ENCODE peak calls at places on chromosomes 16 and 17, in seven cellular contexts. One of them, this sample, is unnamed.

GRCh38 chr17:9937164-9937835 is 32.2 kb upstream of the RCVRN start:
- DNase-seq in neural progenitor cell: no peak
- DNase-seq in tibial nerve: peak
- DNase-seq in mammary epithelial cell: no peak
- DNase-seq in AG10803: peak
- DNase-seq in BJ: no peak
- DNase-seq in stomach: no peak
- DNase-seq in this sample: peak

GRCh38 chr17:39406951-39407350 is 5.5 kb upstream of the FBXL20 start:
- DNase-seq in neural progenitor cell: no peak
- DNase-seq in tibial nerve: no peak
- DNase-seq in mammary epithelial cell: no peak
- DNase-seq in AG10803: no peak
- DNase-seq in BJ: no peak
- DNase-seq in stomach: no peak
- DNase-seq in this sample: no peak

GRCh38 chr17:78302478-78302877 is 57.4 kb downstream of the SOCS3 start:
- DNase-seq in neural progenitor cell: no peak
- DNase-seq in tibial nerve: no peak
- DNase-seq in mammary epithelial cell: no peak
- DNase-seq in AG10803: no peak
- DNase-seq in BJ: no peak
- DNase-seq in stomach: no peak
- DNase-seq in this sample: no peak

GRCh38 chr16:87855852-87856715 is 13.2 kb downstream of the SLC7A5 start:
- DNase-seq in neural progenitor cell: no peak
- DNase-seq in tibial nerve: no peak
- DNase-seq in mammary epithelial cell: no peak
- DNase-seq in AG10803: no peak
- DNase-seq in BJ: no peak
- DNase-seq in stomach: peak
- DNase-seq in this sample: peak

GRCh38 chr16:25433388-25433787 is 175.7 kb upstream of the ZKSCAN2 start:
- DNase-seq in neural progenitor cell: no peak
- DNase-seq in tibial nerve: no peak
- DNase-seq in mammary epithelial cell: no peak
- DNase-seq in AG10803: no peak
- DNase-seq in BJ: no peak
- DNase-seq in stomach: no peak
- DNase-seq in this sample: no peak

GRCh38 chr17:19292377-19292711 is 55.2 kb downstream of the EPN2 start:
- DNase-seq in neural progenitor cell: no peak
- DNase-seq in tibial nerve: no peak
- DNase-seq in mammary epithelial cell: no peak
- DNase-seq in AG10803: no peak
- DNase-seq in BJ: no peak
- DNase-seq in stomach: no peak
- DNase-seq in this sample: no peak

GRCh38 chr16:65739518-65739917 is 617.7 kb upstream of the CDH11 start:
- DNase-seq in neural progenitor cell: no peak
- DNase-seq in tibial nerve: no peak
- DNase-seq in mammary epithelial cell: no peak
- DNase-seq in AG10803: no peak
- DNase-seq in BJ: no peak
- DNase-seq in stomach: no peak
- DNase-seq in this sample: no peak

GRCh38 chr17:9363440-9364350 is 211.9 kb downstream of the STX8 start:
- DNase-seq in neural progenitor cell: no peak
- DNase-seq in tibial nerve: no peak
- DNase-seq in mammary epithelial cell: peak
- DNase-seq in AG10803: no peak
- DNase-seq in BJ: no peak
- DNase-seq in stomach: no peak
- DNase-seq in this sample: peak

GRCh38 chr17:35743911-35744328 is 9.1 kb downstream of the GAS2L2 start:
- DNase-seq in neural progenitor cell: peak
- DNase-seq in tibial nerve: no peak
- DNase-seq in mammary epithelial cell: peak
- DNase-seq in AG10803: peak
- DNase-seq in BJ: no peak
- DNase-seq in stomach: no peak
- DNase-seq in this sample: peak

GRCh38 chr17:39143552-39144093 is 7.8 kb downstream of the PLXDC1 start:
- DNase-seq in neural progenitor cell: no peak
- DNase-seq in tibial nerve: peak
- DNase-seq in mammary epithelial cell: no peak
- DNase-seq in AG10803: peak
- DNase-seq in BJ: no peak
- DNase-seq in stomach: no peak
- DNase-seq in this sample: no peak

GRCh38 chr17:6523330-6523729 is 33.0 kb downstream of the PITPNM3 start:
- DNase-seq in neural progenitor cell: no peak
- DNase-seq in tibial nerve: no peak
- DNase-seq in mammary epithelial cell: peak
- DNase-seq in AG10803: no peak
- DNase-seq in BJ: no peak
- DNase-seq in stomach: no peak
- DNase-seq in this sample: no peak

GRCh38 chr17:74347646-74348045 is 14.0 kb downstream of the BTBD17 start:
- DNase-seq in neural progenitor cell: no peak
- DNase-seq in tibial nerve: no peak
- DNase-seq in mammary epithelial cell: no peak
- DNase-seq in AG10803: no peak
- DNase-seq in BJ: no peak
- DNase-seq in stomach: no peak
- DNase-seq in this sample: no peak

DNA sequence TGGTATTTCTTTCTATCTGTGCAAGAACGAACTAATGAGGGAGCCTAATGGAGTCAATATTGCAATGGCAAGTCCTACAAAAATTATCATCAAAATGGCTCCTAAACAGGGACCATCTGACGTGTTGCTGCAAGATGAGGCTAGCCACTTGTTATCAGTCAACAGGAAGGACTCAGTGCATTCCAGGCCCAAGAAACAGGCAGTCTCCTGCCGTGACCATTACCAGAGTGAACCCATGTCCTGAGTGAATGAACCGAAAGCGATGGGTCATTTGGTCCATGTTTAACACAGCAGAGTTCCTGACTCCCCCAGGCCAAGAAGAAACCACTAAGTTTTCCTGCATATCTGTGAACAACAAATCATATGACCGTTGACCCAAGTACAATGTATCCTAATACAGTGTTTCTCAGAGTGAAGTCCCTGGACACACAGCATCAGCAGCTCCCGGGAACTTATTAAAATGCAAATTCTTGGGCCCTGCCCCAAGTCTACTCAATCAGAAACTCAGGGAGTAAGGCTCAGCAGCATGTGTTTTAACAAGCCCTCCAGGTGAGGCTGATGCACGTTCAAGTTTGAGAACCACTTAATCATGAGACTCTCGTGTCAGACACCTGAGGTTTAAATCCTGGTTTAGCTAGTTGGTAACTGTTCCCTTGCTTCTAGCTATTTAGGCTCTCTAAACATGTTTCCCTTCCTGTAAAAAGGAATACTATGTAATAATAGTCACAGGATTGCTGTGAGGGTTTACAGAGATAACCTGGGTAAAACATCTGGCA is 429.4 kb upstream of the MAF start:
- DNase-seq in neural progenitor cell: no peak
- DNase-seq in tibial nerve: no peak
- DNase-seq in mammary epithelial cell: peak
- DNase-seq in AG10803: no peak
- DNase-seq in BJ: no peak
- DNase-seq in stomach: no peak
- DNase-seq in this sample: no peak
- TF ChIP-seq CTCF in neural progenitor cell: no peak
- TF ChIP-seq CTCF in tibial nerve: no peak
- TF ChIP-seq CTCF in mammary epithelial cell: no peak
- TF ChIP-seq CTCF in AG10803: no peak
- TF ChIP-seq CTCF in BJ: no peak
- TF ChIP-seq CTCF in stomach: no peak
- TF ChIP-seq CTCF in this sample: no peak

DNA sequence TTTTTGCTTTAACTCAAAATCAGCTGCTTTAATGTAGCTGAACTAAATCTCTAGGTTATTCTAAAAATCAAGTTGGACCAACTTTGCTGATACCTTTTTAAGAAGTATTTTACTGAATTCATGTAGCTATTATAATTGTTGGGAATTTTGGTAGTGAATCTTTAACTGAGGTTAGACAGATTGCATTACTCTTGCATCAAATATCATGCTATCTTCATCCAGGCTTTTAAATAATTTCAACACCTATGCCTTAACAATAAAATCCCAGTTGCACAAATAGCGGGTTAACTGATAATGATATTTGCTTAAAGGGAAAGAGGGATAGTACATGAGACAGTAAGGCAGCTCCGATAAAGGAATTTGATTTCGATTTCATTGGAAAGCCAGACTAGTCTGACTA is 241.3 kb upstream of the TBX2 start:
- DNase-seq in neural progenitor cell: no peak
- DNase-seq in tibial nerve: no peak
- DNase-seq in mammary epithelial cell: no peak
- DNase-seq in AG10803: no peak
- DNase-seq in BJ: no peak
- DNase-seq in stomach: no peak
- DNase-seq in this sample: no peak
- H3K4me3 ChIP-seq in neural progenitor cell: no peak
- H3K4me3 ChIP-seq in tibial nerve: no peak
- H3K4me3 ChIP-seq in mammary epithelial cell: no peak
- H3K4me3 ChIP-seq in AG10803: no peak
- H3K4me3 ChIP-seq in BJ: no peak
- H3K4me3 ChIP-seq in stomach: no peak
- H3K4me3 ChIP-seq in this sample: no peak

GRCh38 chr16:718922-719321 is 2.0 kb upstream of the ANTKMT start:
- DNase-seq in neural progenitor cell: no peak
- DNase-seq in tibial nerve: no peak
- DNase-seq in mammary epithelial cell: no peak
- DNase-seq in AG10803: no peak
- DNase-seq in BJ: no peak
- DNase-seq in stomach: no peak
- DNase-seq in this sample: no peak

GRCh38 chr16:718389-718788 is 2.6 kb upstream of the ANTKMT start:
- DNase-seq in neural progenitor cell: no peak
- DNase-seq in tibial nerve: no peak
- DNase-seq in mammary epithelial cell: no peak
- DNase-seq in AG10803: no peak
- DNase-seq in BJ: no peak
- DNase-seq in stomach: no peak
- DNase-seq in this sample: no peak

GRCh38 chr16:720507-720989 is 398 bp upstream of the ANTKMT start:
- DNase-seq in neural progenitor cell: peak
- DNase-seq in tibial nerve: no peak
- DNase-seq in mammary epithelial cell: no peak
- DNase-seq in AG10803: peak
- DNase-seq in BJ: no peak
- DNase-seq in stomach: no peak
- DNase-seq in this sample: peak

GRCh38 chr16:720990-721764 is at the start of gene ANTKMT:
- DNase-seq in neural progenitor cell: peak
- DNase-seq in tibial nerve: peak
- DNase-seq in mammary epithelial cell: peak
- DNase-seq in AG10803: peak
- DNase-seq in BJ: no peak
- DNase-seq in stomach: peak
- DNase-seq in this sample: peak

GRCh38 chr16:719815-720506 is 985 bp upstream of the ANTKMT start:
- DNase-seq in neural progenitor cell: no peak
- DNase-seq in tibial nerve: no peak
- DNase-seq in mammary epithelial cell: no peak
- DNase-seq in AG10803: no peak
- DNase-seq in BJ: no peak
- DNase-seq in stomach: no peak
- DNase-seq in this sample: no peak
- TF ChIP-seq CTCF in neural progenitor cell: peak
- TF ChIP-seq CTCF in tibial nerve: no peak
- TF ChIP-seq CTCF in mammary epithelial cell: peak
- TF ChIP-seq CTCF in AG10803: peak
- TF ChIP-seq CTCF in BJ: peak
- TF ChIP-seq CTCF in stomach: no peak
- TF ChIP-seq CTCF in this sample: peak

GRCh38 chr17:81518785-81519283 is 6.2 kb upstream of the ACTG1 start:
- DNase-seq in neural progenitor cell: peak
- DNase-seq in tibial nerve: no peak
- DNase-seq in mammary epithelial cell: peak
- DNase-seq in AG10803: no peak
- DNase-seq in BJ: no peak
- DNase-seq in stomach: peak
- DNase-seq in this sample: no peak

GRCh38 chr17:81517339-81518112 is 4.9 kb upstream of the ACTG1 start:
- DNase-seq in neural progenitor cell: peak
- DNase-seq in tibial nerve: no peak
- DNase-seq in mammary epithelial cell: no peak
- DNase-seq in AG10803: no peak
- DNase-seq in BJ: no peak
- DNase-seq in stomach: no peak
- DNase-seq in this sample: no peak

GRCh38 chr17:81517009-81517338 is 4.4 kb upstream of the ACTG1 start:
- DNase-seq in neural progenitor cell: no peak
- DNase-seq in tibial nerve: no peak
- DNase-seq in mammary epithelial cell: no peak
- DNase-seq in AG10803: no peak
- DNase-seq in BJ: no peak
- DNase-seq in stomach: no peak
- DNase-seq in this sample: no peak

GRCh38 chr17:81519284-81520020 is 6.9 kb upstream of the ACTG1 start:
- DNase-seq in neural progenitor cell: peak
- DNase-seq in tibial nerve: no peak
- DNase-seq in mammary epithelial cell: peak
- DNase-seq in AG10803: no peak
- DNase-seq in BJ: no peak
- DNase-seq in stomach: peak
- DNase-seq in this sample: no peak

DNA sequence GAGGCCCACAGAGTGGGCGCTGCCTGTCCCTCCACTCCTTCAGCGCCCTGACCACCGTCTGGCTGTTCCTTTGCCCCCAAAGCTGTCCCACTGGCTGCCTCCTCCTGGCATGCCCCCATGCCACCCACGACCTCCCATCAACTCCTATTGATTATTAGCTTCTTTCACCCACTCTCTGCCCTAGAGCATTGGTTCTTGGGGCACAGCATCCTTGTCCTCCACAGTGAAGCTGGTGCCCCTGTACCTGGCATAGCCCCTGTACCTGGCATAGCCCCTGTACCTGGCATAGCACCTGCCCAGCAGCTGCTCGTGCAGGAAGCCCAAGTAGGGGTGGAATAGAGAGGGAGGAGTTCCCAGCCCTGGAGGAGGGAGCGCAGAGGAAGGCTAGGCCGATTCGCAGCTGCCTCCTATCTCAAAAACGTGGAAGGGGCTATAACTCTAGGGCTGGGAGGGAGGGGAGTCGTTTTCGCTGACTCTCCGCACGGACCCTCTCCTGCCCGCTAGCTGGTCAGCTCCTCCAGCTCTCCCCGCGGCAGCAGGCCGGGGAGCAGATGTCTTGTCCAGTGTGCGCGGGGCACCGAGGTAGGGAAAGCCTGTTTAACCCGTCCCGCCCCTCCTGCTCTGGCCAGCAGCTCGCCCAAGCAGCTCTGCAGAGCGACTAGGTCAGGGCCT is 5.7 kb upstream of the ACTG1 start:
- DNase-seq in neural progenitor cell: peak
- DNase-seq in tibial nerve: no peak
- DNase-seq in mammary epithelial cell: no peak
- DNase-seq in AG10803: no peak
- DNase-seq in BJ: no peak
- DNase-seq in stomach: no peak
- DNase-seq in this sample: no peak
- H3K4me3 ChIP-seq in neural progenitor cell: peak
- H3K4me3 ChIP-seq in tibial nerve: peak
- H3K4me3 ChIP-seq in mammary epithelial cell: peak
- H3K4me3 ChIP-seq in AG10803: peak
- H3K4me3 ChIP-seq in BJ: peak
- H3K4me3 ChIP-seq in stomach: peak
- H3K4me3 ChIP-seq in this sample: peak